ENCODE peak calls at places on chromosomes 1 and 21, in eight cellular contexts. G is heart left ventricle, S is breast epithelium, O is body of pancreas, Y is neural progenitor cell, Q is lung, J is H9, F is tibial artery. M is an unnamed sample.

GRCh38 chr1:26404641-26405040 is 6.0 kb upstream of the LIN28A start:
- DNase-seq in Y (no peak), J (no peak), S (no peak), Q (no peak), F (no peak), G (no peak), O (no peak), M (no peak)

GRCh38 chr1:161185282-161185682 is 8.0 kb upstream of the B4GALT3 start:
- DNase-seq in Y (no peak), F (peak; percentile 85), Q (peak; percentile 68), S (no peak), J (no peak), G (peak; percentile 90), O (peak; percentile 82), M (peak; percentile 73)

GRCh38 chr1:206930210-206930798 is 8.6 kb upstream of the FCMR start:
- DNase-seq in O (peak; percentile 31), G (no peak), Q (no peak), J (no peak), Y (no peak), S (no peak), F (no peak), M (no peak)

GRCh38 chr1:54153548-54154439 is 994 bp upstream of the CDCP2 start:
- DNase-seq in J (peak; percentile 55), Y (peak; percentile 65), Q (peak; percentile 50), G (no peak), S (peak; percentile 65), F (peak; percentile 82), O (peak; percentile 81), M (no peak)

GRCh38 chr1:15429701-15430149 is 8.5 kb upstream of the CTRC start:
- DNase-seq in F (no peak), O (peak; percentile 77), Y (no peak), Q (no peak), J (no peak), S (no peak), G (no peak), M (no peak)

GRCh38 chr1:162881590-162881989 is 20.6 kb upstream of the CCDC190 start:
- DNase-seq in G (no peak), O (no peak), J (no peak), S (no peak), Y (no peak), F (no peak), Q (no peak), M (no peak)

GRCh38 chr1:27111771-27112573 is 43.0 kb downstream of the SLC9A1 start:
- DNase-seq in F (peak; percentile 82), Y (no peak), Q (peak; percentile 92), O (peak; percentile 92), G (peak; percentile 81), J (no peak), S (peak; percentile 69), M (peak; percentile 58)

GRCh38 chr1:15031251-15031930 is 122.2 kb upstream of the TMEM51 start:
- DNase-seq in Q (no peak), O (no peak), G (no peak), S (no peak), Y (no peak), J (no peak), F (no peak), M (no peak)

GRCh38 chr21:36209626-36210171 is 53.1 kb downstream of the DOP1B start:
- DNase-seq in F (no peak), Q (peak; percentile 41), J (peak; percentile 78), Y (peak; percentile 61), G (peak; percentile 30), S (no peak), O (peak; percentile 82), M (peak; percentile 29)

GRCh38 chr1:217453816-217454215 is 177.1 kb downstream of the GPATCH2 start:
- DNase-seq in Y (no peak), S (no peak), Q (no peak), F (no peak), J (no peak), G (peak; percentile 72), O (peak; percentile 6), M (no peak)

GRCh38 chr1:209504571-209504970 is 78.9 kb upstream of the CAMK1G start:
- DNase-seq in F (no peak), J (no peak), Q (no peak), Y (no peak), G (no peak), S (no peak), O (no peak), M (no peak)

GRCh38 chr1:223761416-223761815 is 49.1 kb downstream of the CAPN2 start:
- DNase-seq in G (no peak), Q (no peak), O (no peak), J (no peak), F (no peak), Y (no peak), S (no peak), M (no peak)

GRCh38 chr1:41935226-41935625 is 16.5 kb upstream of the HIVEP3 start:
- DNase-seq in Q (no peak), O (no peak), S (no peak), F (no peak), Y (no peak), J (no peak), G (no peak), M (no peak)

GRCh38 chr1:184298321-184299052 is 88.3 kb upstream of the C1orf21 start:
- DNase-seq in G (no peak), O (no peak), J (no peak), Q (no peak), F (no peak), S (no peak), Y (peak; percentile 59), M (no peak)

GRCh38 chr1:159071970-159072582 is 4.5 kb downstream of the AIM2 start:
- DNase-seq in G (no peak), F (no peak), Q (no peak), O (no peak), Y (peak; percentile 70), J (no peak), S (no peak), M (no peak)

GRCh38 chr21:34133392-34133791 is 60.0 kb downstream of the MRPS6 start:
- DNase-seq in O (no peak), Y (no peak), S (no peak), Q (no peak), F (no peak), J (no peak), G (no peak), M (no peak)

GRCh38 chr1:53145942-53146708 is 3.7 kb upstream of the SLC1A7 start:
- DNase-seq in Y (peak; percentile 41), Q (peak; percentile 75), G (peak; percentile 36), S (no peak), O (peak; percentile 91), J (no peak), F (peak; percentile 36), M (no peak)

GRCh38 chr21:41230530-41230929 is 62.6 kb downstream of the BACE2 start:
- DNase-seq in G (no peak), S (no peak), O (no peak), J (no peak), F (no peak), Y (no peak), Q (no peak), M (no peak)

GRCh38 chr21:41228958-41229357 is 61.0 kb downstream of the BACE2 start:
- DNase-seq in Q (no peak), G (no peak), S (no peak), J (no peak), O (no peak), Y (no peak), F (no peak), M (no peak)

GRCh38 chr21:41232055-41232454 is 64.1 kb downstream of the BACE2 start:
- DNase-seq in G (no peak), Y (no peak), S (no peak), O (no peak), J (no peak), F (no peak), Q (no peak), M (no peak)

GRCh38 chr21:41229527-41230248 is 61.7 kb downstream of the BACE2 start:
- DNase-seq in F (no peak), Q (no peak), J (no peak), G (no peak), O (no peak), S (no peak), Y (no peak), M (no peak)

DNA sequence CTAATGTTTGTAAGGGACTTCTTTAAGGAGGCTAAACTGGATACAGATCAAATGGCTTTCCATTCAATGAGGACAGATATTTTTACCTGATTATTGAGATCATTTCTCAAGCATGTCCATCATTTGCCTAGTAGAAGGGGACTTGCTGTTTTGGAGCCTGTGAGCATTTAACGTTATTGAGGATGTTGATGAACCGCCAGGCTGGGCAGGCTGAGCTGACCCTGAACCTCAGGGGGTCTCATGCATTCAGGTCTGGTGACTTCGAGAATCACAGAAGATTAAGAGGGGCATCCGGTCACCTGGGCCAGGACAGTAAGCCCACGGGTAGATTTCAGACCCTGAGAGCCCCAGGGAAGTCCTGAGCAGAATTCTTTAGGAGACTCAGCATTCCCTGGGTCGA is 63.1 kb downstream of the BACE2 start:
- DNase-seq in S (no peak), Q (no peak), F (no peak), Y (no peak), J (no peak), G (no peak), O (no peak), M (no peak)
- TF ChIP-seq CTCF in S (no peak), Q (no peak), F (no peak), Y (no peak), J (no peak), G (no peak), O (no peak), M (no peak)

GRCh38 chr1:50342525-50342924 is 80.7 kb downstream of the DMRTA2 start:
- DNase-seq in Y (no peak), G (no peak), Q (no peak), F (no peak), S (no peak), J (no peak), O (no peak), M (no peak)
- H3K27ac ChIP-seq in Y (no peak overlapping the region), G (no peak overlapping the region), Q (no peak overlapping the region), F (no peak overlapping the region), S (no peak overlapping the region), J (no peak overlapping the region), O (no peak overlapping the region), M (no peak overlapping the region)

GRCh38 chr1:224931605-224932004 is 2.1 kb downstream of the DNAH14 start:
- DNase-seq in S (no peak), Y (no peak), F (no peak), Q (no peak), J (no peak), O (no peak), G (no peak), M (no peak)

GRCh38 chr1:224928906-224929305 is 569 bp upstream of the DNAH14 start:
- DNase-seq in O (no peak), J (no peak), Y (no peak), Q (no peak), G (no peak), S (no peak), F (no peak), M (no peak)

GRCh38 chr1:224933584-224933983 is 4.1 kb downstream of the DNAH14 start:
- DNase-seq in F (no peak), Q (no peak), G (no peak), Y (no peak), S (no peak), J (no peak), O (no peak), M (no peak)

GRCh38 chr1:224929335-224930237 is at the start of gene DNAH14:
- DNase-seq in O (peak; percentile 91), S (peak; percentile 80), G (peak; percentile 30), J (peak; percentile 88), F (peak; percentile 31), Q (peak; percentile 88), Y (peak; percentile 82), M (no peak)

GRCh38 chr1:224932607-224933249 is 3.3 kb downstream of the DNAH14 start:
- DNase-seq in Q (no peak), O (no peak), J (no peak), Y (no peak), F (no peak), G (no peak), S (no peak), M (no peak)
- H3K9me3 ChIP-seq in Q (peaks cover 9% of the 10 kb centered on the region), O (peaks cover 20% of the 10 kb centered on the region), J (peaks cover 5% of the 10 kb centered on the region), Y (peaks cover 43% of the 10 kb centered on the region), F (peaks cover 17% of the 10 kb centered on the region), G (peaks cover 62% of the 10 kb centered on the region), S (peaks cover 34% of the 10 kb centered on the region), M (peaks cover 37% of the 10 kb centered on the region)

GRCh38 chr1:98054367-98054701 is 133.5 kb upstream of the DPYD start:
- DNase-seq in O (no peak), G (no peak), F (no peak), Q (no peak), Y (no peak), J (no peak), S (no peak), M (no peak)
- TF ChIP-seq CTCF in O (no peak), G (no peak), F (no peak), Q (no peak), Y (no peak), J (no peak), S (no peak), M (peak; percentile 31)

M was measured in CD4-positive, alpha-beta T cell.